ENCODE peak calls at places on chromosomes 5 and 9, in nine cellular contexts. X is A549, F is heart left ventricle, H is endothelial cell of umbilical vein, Q is uterus, V is suprapubic skin, J is right lobe of liver, G is HCT116, M is transverse colon. L is an unnamed sample.

GRCh38 chr5:88380332-88380731 is 111.7 kb upstream of the TMEM161B start:
- DNase-seq in J (no peak), Q (no peak), M (no peak), V (no peak), F (no peak), X (no peak), H (no peak), G (no peak), L (no peak)

GRCh38 chr9:75170898-75171360 is 82.6 kb downstream of the OSTF1 start:
- DNase-seq in H (no peak), J (no peak), F (no peak), M (no peak), Q (no peak), X (no peak), V (no peak), G (no peak), L (no peak)

GRCh38 chr9:134367796-134368490 is 41.7 kb downstream of the RXRA start:
- DNase-seq in V (no peak), M (no peak), Q (no peak), X (no peak), F (no peak), G (no peak), J (no peak), H (no peak), L (no peak)

GRCh38 chr5:173745123-173745522 is 128.7 kb upstream of the BOD1 start:
- DNase-seq in F (no peak), M (peak; percentile 75), J (no peak), G (no peak), H (no peak), Q (no peak), X (no peak), V (no peak), L (no peak)

GRCh38 chr9:131738838-131739191 is 1.1 kb downstream of the RAPGEF1 start:
- DNase-seq in H (no peak), Q (no peak), M (peak; percentile 65), J (peak; percentile 69), F (no peak), G (no peak), X (no peak), V (no peak), L (no peak)

GRCh38 chr9:108033976-108034964 is 544.7 kb upstream of the KLF4 start:
- DNase-seq in H (no peak), J (no peak), M (no peak), Q (peak; percentile 84), V (no peak), G (no peak), F (no peak), X (no peak), L (no peak)

GRCh38 chr5:56003179-56003578 is 8.4 kb upstream of the IL6ST start:
- DNase-seq in X (peak; percentile 84), H (no peak), G (peak; percentile 15), Q (no peak), F (no peak), M (peak; percentile 75), J (peak; percentile 63), V (peak; percentile 63), L (no peak)

GRCh38 chr9:26157411-26157810 is 479.2 kb upstream of the TUSC1 start:
- DNase-seq in G (no peak), M (no peak), X (no peak), H (no peak), J (no peak), F (no peak), V (no peak), Q (no peak), L (no peak)

GRCh38 chr5:18652404-18653215 is 1018.4 kb downstream of the TAF11L14 start:
- DNase-seq in F (no peak), H (no peak), G (no peak), V (no peak), X (no peak), Q (no peak), M (no peak), J (no peak), L (no peak)

GRCh38 chr9:35340046-35340445 is 149.9 kb upstream of the RUSC2 start:
- DNase-seq in F (no peak), V (no peak), G (no peak), Q (no peak), X (no peak), J (no peak), H (no peak), M (no peak), L (no peak)

GRCh38 chr5:68845121-68845520 is 248.7 kb upstream of the SLC30A5 start:
- DNase-seq in G (no peak), J (no peak), H (no peak), Q (no peak), F (no peak), X (no peak), V (no peak), M (no peak), L (no peak)

GRCh38 chr9:111582888-111583287 is 16.6 kb downstream of the PTGR1 start:
- DNase-seq in H (no peak), Q (no peak), X (no peak), G (no peak), F (no peak), M (no peak), V (no peak), J (no peak), L (peak; percentile 30)

GRCh38 chr5:146965781-146966659 is 87.5 kb upstream of the PPP2R2B start:
- DNase-seq in G (peak; percentile 74), J (peak; percentile 59), V (peak; percentile 60), F (peak; percentile 52), X (peak; percentile 30), M (peak; percentile 38), Q (peak; percentile 24), H (peak; percentile 74), L (peak; percentile 57)

GRCh38 chr9:125953314-125954019 is 206.3 kb downstream of the PBX3 start:
- DNase-seq in G (no peak), M (no peak), F (no peak), V (no peak), Q (no peak), J (no peak), X (no peak), H (no peak), L (no peak)

GRCh38 chr9:38622961-38623360 is 2.6 kb upstream of the ANKRD18A start:
- DNase-seq in J (no peak), Q (no peak), G (no peak), M (no peak), V (no peak), F (no peak), X (no peak), H (no peak), L (no peak)

DNA sequence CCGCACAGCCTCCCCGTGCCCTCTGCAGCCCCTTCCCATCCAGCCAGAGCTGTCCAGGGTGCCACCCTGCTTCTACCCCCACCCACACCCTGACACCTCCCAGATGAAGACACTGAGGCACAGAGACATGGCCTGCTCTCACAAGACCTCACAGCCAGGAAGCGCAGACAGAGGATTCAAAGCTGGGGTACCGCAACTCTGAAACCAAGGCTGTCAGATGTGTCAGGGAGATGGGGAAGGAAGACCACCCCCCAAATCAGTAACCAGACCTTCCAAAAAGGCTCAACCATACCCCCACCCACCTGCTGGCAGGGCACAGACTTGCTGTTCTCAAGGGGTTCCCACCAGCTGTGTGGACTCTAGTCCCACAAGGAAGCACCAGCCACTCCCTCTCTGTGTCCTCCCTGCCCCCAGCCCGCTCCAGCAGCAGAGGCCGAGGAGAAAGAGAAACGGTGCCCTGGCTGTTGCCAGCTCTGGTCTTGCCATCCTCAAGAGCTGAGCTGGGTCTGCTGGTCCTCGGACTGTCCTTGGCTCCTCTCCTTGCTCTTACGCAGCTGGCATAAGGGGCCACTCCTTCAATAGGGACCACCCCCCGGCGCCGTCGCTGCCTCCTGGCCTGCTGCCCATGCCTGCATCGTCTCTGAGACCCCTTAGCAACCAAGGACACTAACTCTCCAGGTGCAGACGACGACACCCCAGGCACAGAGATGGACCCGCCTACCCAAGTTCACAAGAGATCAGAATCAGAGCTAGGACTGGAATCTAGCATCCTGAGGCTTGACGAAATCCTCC is 700 bp downstream of the AKNA start:
- DNase-seq in V (peak; percentile 85), Q (peak; percentile 58), H (no peak), X (no peak), M (peak; percentile 76), F (no peak), J (peak; percentile 64), G (no peak), L (no peak)
- TF ChIP-seq POLR2A in V (no peak), Q (no peak), H (no peak), X (no peak), M (no peak), F (no peak), J (no peak), G (no peak), L (no peak)

DNA sequence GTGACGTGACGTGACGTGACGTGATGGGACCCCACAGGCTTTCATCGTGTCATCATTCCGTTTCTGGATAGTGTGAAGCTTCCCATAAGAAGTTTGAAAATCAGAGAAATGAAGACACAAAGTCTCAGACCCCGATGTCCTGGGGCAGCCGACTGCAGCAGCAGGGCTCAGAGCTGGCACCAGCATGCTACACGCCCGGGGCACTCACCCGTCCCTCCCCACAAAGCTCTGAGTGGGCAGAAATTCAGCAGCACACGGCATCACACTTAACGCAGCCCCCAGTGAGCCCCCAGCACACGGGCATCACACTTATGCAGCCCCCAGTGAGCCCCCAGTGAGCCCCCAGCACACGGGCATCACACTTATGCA is 42.2 kb downstream of the SLC12A7 start:
- DNase-seq in F (no peak), Q (no peak), J (no peak), V (no peak), M (no peak), X (no peak), G (no peak), H (no peak), L (no peak)
- TF ChIP-seq POLR2A in F (no peak), Q (no peak), J (no peak), V (no peak), M (no peak), X (no peak), G (no peak), H (no peak), L (no peak)

GRCh38 chr5:175516933-175517823 is 38.8 kb downstream of the SFXN1 start:
- DNase-seq in V (no peak), H (no peak), G (no peak), M (no peak), F (no peak), X (no peak), J (no peak), Q (no peak), L (no peak)

GRCh38 chr5:175520873-175521272 is 42.5 kb downstream of the SFXN1 start:
- DNase-seq in Q (no peak), M (no peak), G (no peak), V (no peak), J (no peak), X (no peak), F (no peak), H (no peak), L (no peak)

GRCh38 chr5:175520321-175520720 is 42.0 kb downstream of the SFXN1 start:
- DNase-seq in V (no peak), Q (no peak), G (no peak), H (no peak), X (no peak), J (no peak), F (no peak), M (no peak), L (no peak)

GRCh38 chr5:175519006-175519405 is 40.6 kb downstream of the SFXN1 start:
- DNase-seq in H (no peak), M (no peak), F (no peak), V (no peak), J (no peak), X (no peak), Q (no peak), G (no peak), L (no peak)

GRCh38 chr5:175517824-175518450 is 39.6 kb downstream of the SFXN1 start:
- DNase-seq in J (no peak), H (no peak), X (no peak), G (peak; percentile 8), V (no peak), M (no peak), F (no peak), Q (no peak), L (peak; percentile 62)
- TF ChIP-seq POLR2A in J (no peak), H (no peak), X (no peak), G (no peak), V (no peak), M (no peak), F (no peak), Q (no peak), L (no peak)

GRCh38 chr9:37486256-37486615 is 488 bp downstream of the POLR1E start:
- DNase-seq in J (no peak), Q (no peak), M (no peak), H (no peak), X (no peak), G (no peak), F (no peak), V (no peak), L (no peak)
- TF ChIP-seq POLR2A in J (no peak), Q (no peak), M (no peak), H (no peak), X (no peak), G (no peak), F (no peak), V (no peak), L (no peak)